ENCODE peak calls at places on chromosomes 12 and 14, in nine cellular contexts. M is fibroblast of the aortic adventitia, V is MM.1S, U is RWPE1, O is fibroblast of mammary gland, A is IMR-90, W is left ventricle myocardium inferior, B is sigmoid colon, L is bronchial epithelial cell. C is an unnamed sample.

GRCh38 chr12:6953417-6954315 is 2.5 kb downstream of the PTPN6 start:
- DNase-seq in O (no peak), V (peak), U (no peak), B (peak), M (no peak), A (no peak), W (peak), L (no peak), C (no peak)

GRCh38 chr12:85688837-85689236 is 147.4 kb downstream of the RASSF9 start:
- DNase-seq in L (peak), W (no peak), A (no peak), M (peak), V (no peak), U (no peak), B (no peak), O (no peak), C (no peak)

GRCh38 chr12:77160931-77161330 is 95.6 kb upstream of the E2F7 start:
- DNase-seq in W (no peak), U (no peak), M (no peak), A (no peak), B (no peak), O (no peak), L (no peak), V (no peak), C (no peak)

GRCh38 chr14:96275182-96276112 is 19.4 kb downstream of the BDKRB1 start:
- DNase-seq in B (peak), A (peak), O (peak), W (peak), L (peak), V (peak), U (peak), M (peak), C (peak)

GRCh38 chr14:104889374-104889755 is 24.3 kb downstream of the CEP170B start:
- DNase-seq in L (no peak), A (no peak), B (peak), M (no peak), O (no peak), V (no peak), W (peak), U (no peak), C (no peak)

GRCh38 chr14:25122843-25123242 is 72.9 kb upstream of the STXBP6 start:
- DNase-seq in A (no peak), O (no peak), B (no peak), W (no peak), U (no peak), V (no peak), M (no peak), L (no peak), C (no peak)

GRCh38 chr12:3195859-3196483 is 118.8 kb downstream of the TSPAN9 start:
- DNase-seq in U (no peak), A (no peak), B (no peak), M (no peak), W (no peak), L (no peak), O (no peak), V (no peak), C (no peak)

GRCh38 chr12:85865905-85866304 is 8.2 kb upstream of the NTS start:
- DNase-seq in M (no peak), U (no peak), B (no peak), L (peak), V (no peak), W (peak), A (no peak), O (peak), C (no peak)

GRCh38 chr12:122245553-122245952 is 19.7 kb upstream of the DIABLO start:
- DNase-seq in U (no peak), B (no peak), O (no peak), V (no peak), W (no peak), L (no peak), M (no peak), A (no peak), C (no peak)

GRCh38 chr12:95742586-95742985 is 48.0 kb downstream of the NTN4 start:
- DNase-seq in V (no peak), M (no peak), W (no peak), A (no peak), U (no peak), B (no peak), L (peak), O (no peak), C (no peak)

GRCh38 chr12:7869137-7869536 is 3.6 kb downstream of the SLC2A14 start:
- DNase-seq in B (no peak), L (peak), A (peak), U (no peak), V (no peak), O (peak), M (peak), W (no peak), C (peak)

GRCh38 chr14:69711471-69712216 is 55.3 kb upstream of the SRSF5 start:
- DNase-seq in U (no peak), W (peak), O (no peak), V (no peak), M (no peak), L (no peak), B (peak), A (no peak), C (no peak)

GRCh38 chr12:111881712-111882111 is 39.7 kb downstream of the MAPKAPK5 start:
- DNase-seq in A (no peak), M (no peak), B (no peak), O (no peak), V (no peak), W (no peak), L (no peak), U (no peak), C (no peak)

GRCh38 chr12:68451261-68452091 is 119.3 kb upstream of the MDM1 start:
- DNase-seq in W (peak), O (peak), A (peak), U (no peak), L (peak), V (peak), B (peak), M (peak), C (peak)

GRCh38 chr12:78928200-78929074 is 63.9 kb downstream of the SYT1 start:
- DNase-seq in L (peak), O (peak), A (peak), U (peak), W (no peak), M (peak), V (no peak), B (no peak), C (no peak)

GRCh38 chr14:103688441-103688840 is 26.8 kb downstream of the XRCC3 start:
- DNase-seq in W (no peak), M (no peak), L (no peak), B (no peak), O (no peak), A (no peak), V (no peak), U (no peak), C (no peak)

GRCh38 chr14:79466938-79467527 is 744.3 kb downstream of the DIO2 start:
- DNase-seq in W (no peak), V (no peak), M (no peak), O (no peak), A (no peak), U (no peak), B (no peak), L (no peak), C (no peak)

GRCh38 chr14:88551094-88551870 is 3.5 kb downstream of the PTPN21 start:
- DNase-seq in V (no peak), U (peak), B (peak), L (peak), W (peak), M (peak), O (peak), A (peak), C (peak)

GRCh38 chr12:49121047-49121696 is 10.0 kb downstream of the TUBA1B start:
- DNase-seq in U (peak), O (peak), V (no peak), W (peak), M (peak), B (peak), L (peak), A (peak), C (peak)

GRCh38 chr12:15880721-15881120 is 1.5 kb upstream of the STRAP start:
- DNase-seq in W (no peak), B (no peak), L (no peak), U (no peak), V (no peak), A (no peak), O (no peak), M (no peak), C (no peak)

DNA sequence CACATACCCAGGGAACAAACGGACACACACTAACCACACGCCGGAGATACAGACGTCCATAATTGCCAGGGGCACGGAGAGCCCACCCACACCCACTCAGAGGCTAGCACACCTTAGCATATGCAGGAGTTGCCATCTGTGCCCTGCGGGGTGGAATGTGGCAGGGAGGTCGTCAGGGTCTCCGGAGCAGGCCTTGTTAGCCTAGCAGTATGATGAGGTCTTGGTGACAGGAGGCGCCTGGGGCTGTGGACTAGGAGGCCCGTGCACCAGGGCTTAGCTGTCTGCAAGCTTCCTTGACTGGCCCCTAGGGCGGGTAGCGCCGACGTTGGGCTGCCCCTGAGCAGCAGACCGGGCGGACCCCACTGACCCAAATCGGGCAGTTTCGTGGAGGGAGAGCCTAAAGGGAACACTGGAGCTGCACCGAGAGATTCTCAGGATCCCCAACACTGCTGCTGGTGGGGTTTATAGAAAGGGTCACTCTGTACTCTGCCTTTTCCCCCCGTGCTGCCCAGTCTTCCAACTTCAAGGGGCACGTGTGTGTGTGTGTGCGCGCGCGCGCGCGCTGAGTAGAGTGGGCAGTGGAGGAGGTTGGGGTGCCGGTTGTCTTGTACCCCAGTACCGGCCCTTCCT is 9.9 kb downstream of the STAC3 start:
- DNase-seq in L (no peak), W (no peak), M (no peak), U (no peak), B (peak), O (no peak), A (no peak), V (no peak), C (peak)
- TF ChIP-seq CTCF in L (no peak), W (no peak), M (peak), U (no peak), B (no peak), O (no peak), A (no peak), V (no peak), C (peak)

DNA sequence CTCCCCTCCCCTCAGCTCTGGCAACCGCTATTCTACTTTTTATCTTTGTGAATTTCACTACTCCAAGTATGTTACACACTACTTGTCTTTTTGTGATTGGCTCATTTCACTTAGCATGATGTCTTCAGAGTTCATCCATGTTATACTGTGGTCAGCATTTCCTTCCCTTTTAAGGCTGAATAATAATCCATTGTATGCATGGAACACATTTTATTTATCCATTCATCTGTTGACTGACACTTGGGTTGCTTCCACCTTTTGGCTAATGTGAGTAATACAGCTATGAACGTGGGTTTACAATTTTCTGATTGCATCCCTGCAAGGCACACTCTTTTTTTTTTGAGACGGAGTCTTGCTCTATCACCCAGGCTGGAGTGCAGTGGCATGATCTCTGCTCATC is 53.0 kb upstream of the FUT8 start:
- DNase-seq in V (no peak), L (peak), B (no peak), W (no peak), O (peak), M (peak), A (peak), U (no peak), C (no peak)
- TF ChIP-seq CTCF in V (no peak), L (peak), B (no peak), W (no peak), O (peak), M (peak), A (no peak), U (no peak), C (peak)

DNA sequence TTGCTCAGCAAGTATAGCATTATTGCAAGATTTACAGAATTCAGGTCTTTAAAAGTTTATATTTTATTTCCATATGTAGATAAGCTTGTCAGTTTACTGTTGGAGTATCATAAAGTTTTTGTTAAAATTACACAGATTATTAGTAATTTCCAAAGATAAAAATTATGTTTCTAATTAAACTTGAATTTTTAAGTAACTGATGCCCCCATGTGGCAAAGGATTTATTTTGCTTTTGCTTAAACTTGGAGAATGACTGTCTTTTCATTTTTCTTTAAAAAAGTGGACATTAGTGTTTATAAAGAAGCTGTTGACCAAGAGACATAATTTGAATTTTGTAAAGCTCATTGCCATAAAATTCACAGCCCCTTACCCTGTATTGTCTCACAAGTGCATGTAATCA is 45.8 kb downstream of the ETNK1 start:
- DNase-seq in B (no peak), L (peak), V (no peak), W (no peak), A (peak), U (no peak), M (peak), O (peak), C (no peak)
- TF ChIP-seq CTCF in B (no peak), L (no peak), V (peak), W (peak), A (peak), U (peak), M (peak), O (peak), C (peak)

GRCh38 chr12:10910380-10910779 is 1.0 kb upstream of the TAS2R13 start:
- DNase-seq in A (no peak), B (no peak), V (no peak), W (no peak), O (no peak), L (no peak), U (no peak), M (no peak), C (no peak)
- TF ChIP-seq CTCF in A (no peak), B (no peak), V (no peak), W (no peak), O (no peak), L (no peak), U (no peak), M (no peak), C (no peak)

DNA sequence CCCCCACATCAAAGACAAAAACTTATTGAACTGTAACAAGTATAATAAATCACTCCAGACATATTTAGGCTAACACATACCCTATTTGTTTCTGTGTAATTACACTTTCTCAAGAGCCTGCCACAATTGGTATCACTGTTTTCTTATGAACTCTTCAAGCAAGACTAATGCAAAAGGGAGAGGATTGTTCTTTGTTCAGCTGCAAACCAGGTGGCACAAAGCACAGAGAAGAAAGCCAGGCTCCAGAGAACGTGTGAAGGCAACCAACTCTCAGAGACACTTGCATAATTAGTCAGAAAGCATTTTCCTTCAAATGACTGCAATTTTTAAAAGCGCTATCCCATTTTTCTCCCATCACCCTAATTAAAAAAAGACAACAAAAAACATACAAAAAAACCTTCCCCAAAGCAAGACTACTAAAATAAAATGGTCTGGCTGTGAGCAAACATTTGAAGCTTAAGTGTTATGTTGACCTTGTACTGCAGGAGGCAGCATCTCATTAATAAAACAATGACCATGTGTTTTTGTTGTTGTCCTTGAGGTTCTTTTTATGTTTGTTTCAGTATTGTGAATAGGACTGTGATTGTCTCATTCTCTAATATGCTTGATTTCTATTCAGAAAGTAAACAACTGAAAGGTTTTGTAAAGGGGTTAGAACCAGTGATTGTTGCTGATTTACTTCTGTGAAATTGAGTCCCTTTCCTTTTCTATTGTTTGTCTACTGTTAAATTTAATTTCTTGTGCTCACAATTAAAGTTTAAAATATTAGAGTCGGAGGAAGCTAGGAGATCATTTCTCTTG is 452.7 kb upstream of the PDE3A start:
- DNase-seq in A (peak), B (no peak), U (no peak), L (peak), V (peak), M (peak), O (peak), W (no peak), C (no peak)
- TF ChIP-seq CTCF in A (peak), B (peak), U (no peak), L (peak), V (peak), M (peak), O (peak), W (peak), C (peak)

GRCh38 chr14:21066882-21067502 is 3.1 kb upstream of the ARHGEF40 start:
- DNase-seq in M (no peak), W (no peak), A (no peak), U (peak), O (no peak), L (peak), V (no peak), B (no peak), C (no peak)
- TF ChIP-seq CTCF in M (peak), W (no peak), A (peak), U (no peak), O (peak), L (peak), V (peak), B (no peak), C (peak)

DNA sequence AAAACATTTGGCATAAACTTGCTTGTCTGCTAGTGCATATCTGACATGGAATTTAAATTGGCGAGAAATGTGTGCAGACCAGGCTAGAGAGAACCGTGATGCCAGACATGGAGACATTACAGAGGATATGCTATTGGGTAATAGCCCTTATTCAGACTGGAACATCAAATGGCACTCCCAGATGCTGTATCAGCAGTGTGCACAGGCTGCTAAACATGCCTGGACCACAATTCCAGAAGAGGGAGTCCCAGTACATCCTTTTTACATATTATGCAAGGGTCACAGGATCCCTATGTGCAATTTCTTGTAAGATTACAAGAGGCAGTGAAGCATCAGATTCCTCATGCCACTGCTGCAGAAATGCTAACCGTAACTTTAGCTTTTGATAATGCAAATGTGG is 354.5 kb upstream of the FOXG1 start:
- DNase-seq in M (peak), V (no peak), L (peak), A (no peak), W (no peak), U (peak), O (peak), B (no peak), C (no peak)
- TF ChIP-seq CTCF in M (no peak), V (no peak), L (no peak), A (no peak), W (no peak), U (no peak), O (no peak), B (no peak), C (no peak)

GRCh38 chr12:124740691-124741137 is 123.0 kb downstream of the SCARB1 start:
- DNase-seq in V (no peak), L (peak), M (no peak), B (peak), W (no peak), U (peak), O (peak), A (peak), C (peak)
- TF ChIP-seq CTCF in V (no peak), L (peak), M (no peak), B (no peak), W (no peak), U (no peak), O (no peak), A (peak), C (peak)

GRCh38 chr12:507261-507853 is 47.6 kb downstream of the B4GALNT3 start:
- DNase-seq in L (no peak), U (no peak), O (no peak), V (no peak), W (no peak), A (no peak), B (no peak), M (no peak), C (no peak)
- TF ChIP-seq CTCF in L (no peak), U (no peak), O (no peak), V (no peak), W (no peak), A (no peak), B (no peak), M (no peak), C (no peak)